ENCODE peak calls at places on chromosomes 4 and X, in six cellular contexts. S is NCI-H2081; H is stimulated activated CD8-positive, alpha-beta memory T cell treated with anti-CD3 and anti-CD28 coated beads, Interleukin-15, amount 100 ng/mL, for 24 hours; U is endothelial cell; N is GM03348; G is NCI-H524 treated with DMSO at 0.1 percent for 48 hours. O is an unnamed sample.

GRCh38 chr4:65656008-65656407 is 14.3 kb downstream of the EPHA5 start:
- DNase-seq in S (no peak), H (no peak), N (no peak), U (no peak), G (no peak), O (no peak)

GRCh38 chr4:83772680-83773079 is 236.8 kb downstream of the GPAT3 start:
- DNase-seq in G (no peak), H (no peak), N (no peak), U (no peak), S (peak), O (no peak)

GRCh38 chr4:180057891-180058643 is 2185.1 kb upstream of the TENM3 start:
- DNase-seq in U (peak), G (no peak), N (peak), H (no peak), S (peak), O (peak)

GRCh38 chrX:1500701-1501624 is 36.0 kb downstream of the P2RY8 start:
- DNase-seq in U (no peak), S (no peak), N (no peak), H (no peak), G (no peak), O (no peak)

GRCh38 chr4:153271820-153272219 is 67.6 kb downstream of the TRIM2 start:
- DNase-seq in G (no peak), H (no peak), U (no peak), S (no peak), N (no peak), O (no peak)

GRCh38 chr4:122163767-122164166 is 11.6 kb downstream of the BLTP1 start:
- DNase-seq in N (no peak), H (no peak), U (no peak), S (no peak), G (no peak), O (no peak)

GRCh38 chrX:129781134-129782014 is 1.6 kb downstream of the SASH3 start:
- DNase-seq in N (no peak), H (no peak), G (no peak), S (no peak), U (no peak), O (no peak)

GRCh38 chr4:125322363-125322730 is 7.6 kb downstream of the FAT4 start:
- DNase-seq in N (no peak), U (no peak), S (no peak), H (no peak), G (no peak), O (no peak)

GRCh38 chr4:7971881-7972500 is 32.3 kb upstream of the AFAP1 start:
- DNase-seq in G (no peak), H (no peak), S (no peak), U (no peak), N (no peak), O (no peak)

O was measured in WTC11.